ENCODE peak calls at places on chromosome X, in five cellular contexts. Y is caudate nucleus, Q is iPS-NIHi11, E is HT1080, F is H9. W is an unnamed sample.

GRCh38 chrX:38183577-38183976 is 37.1 kb downstream of the SRPX start:
- DNase-seq in Y (no peak), Q (no peak), E (no peak), F (no peak), W (no peak)

GRCh38 chrX:19611636-19612376 is 96.5 kb upstream of the MAP3K15 start:
- DNase-seq in Y (no peak), Q (no peak), E (no peak), F (no peak), W (no peak)

GRCh38 chrX:97367149-97367548 is 483.4 kb downstream of the RPA4 start:
- DNase-seq in Y (no peak), Q (no peak), E (no peak), F (no peak), W (no peak)

GRCh38 chrX:107659768-107660167 is 31.5 kb downstream of the PRPS1 start:
- DNase-seq in Y (no peak), Q (no peak), E (peak), F (no peak), W (no peak)

GRCh38 chrX:46837543-46838481 is 969 bp downstream of the RP2 start:
- DNase-seq in Y (no peak), Q (no peak), E (peak), F (no peak), W (no peak)

GRCh38 chrX:114344756-114345155 is 239.1 kb upstream of the HTR2C start:
- DNase-seq in Y (no peak), Q (peak), E (no peak), F (no peak), W (peak)

GRCh38 chrX:133681897-133682296 is 266.6 kb upstream of the GPC4 start:
- DNase-seq in Y (no peak), Q (no peak), E (no peak), F (no peak), W (no peak)

GRCh38 chrX:144293229-144293628 is 409.4 kb downstream of the UBE2NL start:
- DNase-seq in Y (no peak), Q (no peak), E (peak), F (no peak), W (no peak)

GRCh38 chrX:13938766-13939530 is 90.7 kb downstream of the GEMIN8 start:
- DNase-seq in Y (no peak), Q (peak), E (no peak), F (peak), W (no peak)

GRCh38 chrX:129726307-129727111 is 12.3 kb upstream of the XPNPEP2 start:
- DNase-seq in Y (no peak), Q (peak), E (peak), F (peak), W (no peak)

GRCh38 chrX:37755073-37755472 is 24.8 kb upstream of the CYBB start:
- DNase-seq in Y (no peak), Q (no peak), E (peak), F (no peak), W (no peak)

GRCh38 chrX:119236599-119237525 is 777 bp downstream of the PGRMC1 start:
- DNase-seq in Y (no peak), Q (no peak), E (peak), F (no peak), W (no peak)

GRCh38 chrX:38798956-38799355 is 2.3 kb upstream of the MID1IP1 start:
- DNase-seq in Y (no peak), Q (no peak), E (peak), F (no peak), W (no peak)

GRCh38 chrX:106608016-106608415 is 3.8 kb upstream of the RADX start:
- DNase-seq in Y (no peak), Q (no peak), E (no peak), F (no peak), W (no peak)

GRCh38 chrX:119292445-119292844 is 56.4 kb downstream of the PGRMC1 start:
- DNase-seq in Y (no peak), Q (no peak), E (no peak), F (no peak), W (no peak)

GRCh38 chrX:54807524-54808108 is at the start of gene MAGED2:
- DNase-seq in Y (no peak), Q (peak), E (peak), F (peak), W (peak)

GRCh38 chrX:69362889-69363288 is 141.2 kb upstream of the NALF2 start:
- DNase-seq in Y (no peak), Q (no peak), E (no peak), F (no peak), W (no peak)

GRCh38 chrX:37378399-37378798 is 29.2 kb downstream of the PRRG1 start:
- DNase-seq in Y (no peak), Q (no peak), E (no peak), F (no peak), W (no peak)

GRCh38 chrX:4315891-4316290 is 602.4 kb upstream of the PRKX start:
- DNase-seq in Y (no peak), Q (no peak), E (no peak), F (no peak), W (no peak)

GRCh38 chrX:14080031-14080430 is 50.3 kb upstream of the GEMIN8 start:
- DNase-seq in Y (no peak), Q (no peak), E (no peak), F (no peak), W (no peak)

GRCh38 chrX:17563076-17563475 is 174.2 kb upstream of the SCML1 start:
- DNase-seq in Y (no peak), Q (no peak), E (no peak), F (no peak), W (no peak)

GRCh38 chrX:52923781-52924241 is 26.7 kb downstream of the FAM156B start:
- DNase-seq in Y (no peak), Q (no peak), E (peak), F (no peak), W (no peak)

GRCh38 chrX:13837290-13837745 is 20.4 kb upstream of the GPM6B start:
- DNase-seq in Y (no peak), Q (no peak), E (no peak), F (no peak), W (no peak)

GRCh38 chrX:65674351-65674893 is 7.0 kb downstream of the MSN start:
- DNase-seq in Y (no peak), Q (no peak), E (peak), F (no peak), W (no peak)

GRCh38 chrX:151753313-151754041 is 18.9 kb downstream of the CNGA2 start:
- DNase-seq in Y (no peak), Q (peak), E (peak), F (peak), W (no peak)

GRCh38 chrX:69179380-69179911 is 14.2 kb upstream of the PJA1 start:
- DNase-seq in Y (no peak), Q (peak), E (no peak), F (peak), W (no peak)

GRCh38 chrX:94751611-94752010 is 1077.6 kb downstream of the FAM133A start:
- DNase-seq in Y (no peak), Q (peak), E (no peak), F (no peak), W (no peak)

GRCh38 chrX:11750694-11751093 is 7.3 kb upstream of the MSL3 start:
- DNase-seq in Y (no peak), Q (no peak), E (no peak), F (no peak), W (no peak)

GRCh38 chrX:97401154-97401553 is 517.4 kb downstream of the RPA4 start:
- DNase-seq in Y (no peak), Q (no peak), E (no peak), F (no peak), W (no peak)

GRCh38 chrX:118496763-118497079 is 1.1 kb downstream of the DOCK11 start:
- DNase-seq in Y (no peak), Q (no peak), E (no peak), F (no peak), W (no peak)

GRCh38 chrX:70755850-70756249 is 152.7 kb downstream of the TEX11 start:
- DNase-seq in Y (no peak), Q (peak), E (no peak), F (peak), W (no peak)